ENCODE peak calls at places on chromosomes 16 and 17, in six cellular contexts. Z, Y, K, E, O and N are unnamed samples.

GRCh38 chr17:61139219-61139618 is 260.4 kb upstream of the TBX2 start:
- DNase-seq in O (peak), K (no peak), Y (no peak), E (no peak), Z (peak), N (peak)

GRCh38 chr17:72150632-72151460 is 30.0 kb downstream of the SOX9 start:
- DNase-seq in E (no peak), O (no peak), K (peak), Y (no peak), Z (no peak), N (peak)

GRCh38 chr16:54843424-54843750 is 87.3 kb upstream of the IRX5 start:
- DNase-seq in O (no peak), Z (no peak), K (no peak), Y (no peak), E (no peak), N (no peak)

GRCh38 chr17:80513201-80513600 is 31.4 kb upstream of the RPTOR start:
- DNase-seq in E (no peak), Z (no peak), K (no peak), O (no peak), Y (no peak), N (no peak)

GRCh38 chr16:13961099-13961811 is 41.3 kb downstream of the ERCC4 start:
- DNase-seq in O (peak), K (no peak), Z (no peak), E (no peak), Y (no peak), N (peak)

GRCh38 chr17:33647976-33648375 is 354.9 kb upstream of the ASIC2 start:
- DNase-seq in O (peak), E (no peak), Z (no peak), K (peak), Y (no peak), N (no peak)

GRCh38 chr17:17088104-17088485 is 45.8 kb downstream of the MPRIP start:
- DNase-seq in O (no peak), Y (no peak), E (no peak), K (no peak), Z (no peak), N (no peak)

GRCh38 chr16:28866454-28866804 is 2.8 kb downstream of the SH2B1 start:
- DNase-seq in Z (no peak), E (no peak), Y (no peak), K (no peak), O (no peak), N (no peak)

GRCh38 chr16:85416267-85417109 is 196.6 kb upstream of the GSE1 start:
- DNase-seq in Z (no peak), E (peak), K (peak), Y (no peak), O (peak), N (peak)

GRCh38 chr17:66432996-66433556 is 130.7 kb downstream of the PRKCA start:
- DNase-seq in E (no peak), Z (no peak), O (peak), K (no peak), Y (no peak), N (peak)

GRCh38 chr17:31202968-31203367 is 94.1 kb downstream of the OMG start:
- DNase-seq in Z (no peak), K (no peak), Y (no peak), O (peak), E (no peak), N (no peak)

GRCh38 chr17:59154335-59154720 is 658 bp downstream of the SKA2 start:
- DNase-seq in Y (no peak), O (peak), E (peak), K (peak), Z (peak), N (peak)

GRCh38 chr17:42849451-42850157 is 1.4 kb upstream of the AOC3 start:
- DNase-seq in O (no peak), E (no peak), K (no peak), Z (no peak), Y (no peak), N (no peak)

GRCh38 chr17:48546187-48546923 is 1.4 kb upstream of the HOXB2 start:
- DNase-seq in K (peak), E (no peak), Y (no peak), Z (no peak), O (peak), N (peak)

GRCh38 chr17:49646391-49647255 is 31.3 kb downstream of the SPOP start:
- DNase-seq in E (no peak), Z (peak), Y (no peak), K (peak), O (peak), N (peak)

GRCh38 chr16:87065781-87066694 is 251.2 kb downstream of the C16orf95 start:
- DNase-seq in K (peak), Y (no peak), O (no peak), Z (no peak), E (no peak), N (no peak)

GRCh38 chr17:47989700-47990099 is 18.8 kb downstream of the CDK5RAP3 start:
- DNase-seq in E (no peak), Y (no peak), O (no peak), Z (no peak), K (no peak), N (no peak)

GRCh38 chr16:75289189-75289588 is 37.8 kb upstream of the BCAR1 start:
- DNase-seq in E (no peak), O (peak), Z (no peak), K (peak), Y (no peak), N (peak)

GRCh38 chr16:10081201-10081940 is 100.9 kb downstream of the GRIN2A start:
- DNase-seq in E (no peak), K (no peak), Y (no peak), Z (no peak), O (no peak), N (peak)

GRCh38 chr17:57211543-57211942 is 44.8 kb upstream of the MSI2 start:
- DNase-seq in Y (no peak), K (no peak), E (no peak), Z (no peak), O (peak), N (peak)

GRCh38 chr16:66695474-66695934 is 1.0 kb downstream of the CMTM4 start:
- DNase-seq in K (no peak), O (no peak), Z (no peak), Y (no peak), E (no peak), N (no peak)

GRCh38 chr17:77601054-77601979 is 357.2 kb upstream of the TNRC6C start:
- DNase-seq in O (no peak), Y (no peak), K (no peak), Z (no peak), E (peak), N (no peak)

GRCh38 chr17:16419074-16419928 is 3.9 kb downstream of the TRPV2 start:
- DNase-seq in Y (peak), E (no peak), K (peak), O (peak), Z (peak), N (peak)

GRCh38 chr16:64469351-64469750 is 652.5 kb downstream of the CDH11 start:
- DNase-seq in O (no peak), E (no peak), K (no peak), Z (no peak), Y (no peak), N (no peak)

GRCh38 chr17:9671559-9671958 is 26.2 kb downstream of the USP43 start:
- DNase-seq in K (peak), O (no peak), E (no peak), Z (no peak), Y (no peak), N (no peak)

GRCh38 chr17:13385481-13385907 is 216.2 kb downstream of the HS3ST3A1 start:
- DNase-seq in K (no peak), O (peak), Z (no peak), Y (no peak), E (no peak), N (peak)

GRCh38 chr16:83348991-83349390 is 458.8 kb upstream of the HSBP1 start:
- DNase-seq in O (no peak), E (no peak), Y (no peak), Z (no peak), K (no peak), N (peak)

GRCh38 chr17:181213-182163 is at the start of gene DOC2B:
- DNase-seq in Z (no peak), K (peak), O (peak), E (peak), Y (no peak), N (no peak)

GRCh38 chr17:77382966-77383612 is 242.3 kb downstream of the SEC14L1 start:
- DNase-seq in Z (no peak), K (no peak), Y (no peak), E (peak), O (peak), N (no peak)

GRCh38 chr16:58678716-58679115 is 5.9 kb downstream of the SLC38A7 start:
- DNase-seq in O (no peak), Z (no peak), K (no peak), E (peak), Y (no peak), N (peak)

GRCh38 chr16:89897204-89897603 is 21.5 kb upstream of the MC1R start:
- DNase-seq in E (no peak), O (no peak), Y (no peak), K (no peak), Z (no peak), N (no peak)

GRCh38 chr17:77649717-77650211 is 308.7 kb upstream of the TNRC6C start:
- DNase-seq in E (no peak), O (no peak), Z (peak), K (peak), Y (peak), N (peak)

GRCh38 chr17:15972497-15972951 is 27.0 kb downstream of the ZSWIM7 start:
- DNase-seq in E (no peak), K (no peak), Z (no peak), Y (no peak), O (no peak), N (no peak)

GRCh38 chr16:5649762-5650445 is 552.3 kb upstream of the EEF2KMT start:
- DNase-seq in K (peak), Y (no peak), E (no peak), O (no peak), Z (no peak), N (no peak)

GRCh38 chr17:29838961-29839360 is 91.1 kb downstream of the SSH2 start:
- DNase-seq in K (peak), O (peak), E (peak), Z (no peak), Y (no peak), N (peak)

GRCh38 chr16:27232875-27233605 is 29.7 kb downstream of the KDM8 start:
- DNase-seq in Y (no peak), Z (no peak), O (no peak), K (no peak), E (no peak), N (no peak)

GRCh38 chr17:41730479-41730878 is 4.0 kb downstream of the HAP1 start:
- DNase-seq in Y (no peak), O (no peak), Z (no peak), E (no peak), K (no peak), N (no peak)